ENCODE peak calls at places on chromosome 11, in nine cellular contexts. E is PC-3, N is adipocyte, B is cardiac fibroblast, D is A673, V is RWPE1, S is AG09309, T is HCT116, W is bronchial epithelial cell. K is an unnamed sample.

GRCh38 chr11:111417766-111418435 is 38.8 kb upstream of the POU2AF1 start:
- DNase-seq in E (no peak), N (peak), B (peak), D (no peak), V (no peak), S (no peak), T (no peak), W (peak), K (peak)

GRCh38 chr11:120858740-120859139 is 165.2 kb upstream of the TBCEL start:
- DNase-seq in E (peak), N (no peak), B (peak), D (no peak), V (no peak), S (no peak), T (no peak), W (peak), K (peak)

GRCh38 chr11:69671734-69672465 is 3.3 kb downstream of the LTO1 start:
- DNase-seq in E (no peak), N (no peak), B (no peak), D (peak), V (no peak), S (no peak), T (no peak), W (no peak), K (no peak)

GRCh38 chr11:61439615-61440014 is 9.7 kb downstream of the SDHAF2 start:
- DNase-seq in E (no peak), N (no peak), B (no peak), D (no peak), V (no peak), S (no peak), T (no peak), W (no peak), K (no peak)

GRCh38 chr11:2685051-2685450 is 14.7 kb downstream of the KCNQ1OT1 start:
- DNase-seq in E (no peak), N (no peak), B (no peak), D (no peak), V (no peak), S (no peak), T (no peak), W (no peak), K (no peak)

GRCh38 chr11:44505591-44506054 is 59.8 kb upstream of the CD82 start:
- DNase-seq in E (peak), N (peak), B (peak), D (no peak), V (no peak), S (no peak), T (no peak), W (peak), K (peak)

GRCh38 chr11:28104425-28104824 is 3.5 kb downstream of the KIF18A start:
- DNase-seq in E (no peak), N (no peak), B (no peak), D (no peak), V (no peak), S (no peak), T (no peak), W (no peak), K (no peak)

GRCh38 chr11:65432686-65433582 is 10.3 kb downstream of the NEAT1 start:
- DNase-seq in E (peak), N (peak), B (peak), D (peak), V (no peak), S (no peak), T (no peak), W (peak), K (peak)

GRCh38 chr11:101860694-101861371 is 54.0 kb upstream of the CEP126 start:
- DNase-seq in E (peak), N (peak), B (peak), D (peak), V (peak), S (no peak), T (peak), W (peak), K (peak)

GRCh38 chr11:64556044-64556720 is 34.8 kb upstream of the SLC22A12 start:
- DNase-seq in E (no peak), N (no peak), B (no peak), D (no peak), V (no peak), S (no peak), T (no peak), W (no peak), K (no peak)

GRCh38 chr11:289706-290620 is 1.0 kb downstream of the PGGHG start:
- DNase-seq in E (no peak), N (no peak), B (no peak), D (no peak), V (no peak), S (no peak), T (no peak), W (no peak), K (no peak)